ENCODE peak calls at places on chromosome 16, in ten cellular contexts. L, I, Z, N, Y, W, X, J, T and C are unnamed samples.

GRCh38 chr16:27408012-27408601 is 6.1 kb downstream of the IL21R start:
- DNase-seq in W (no peak), Y (no peak), Z (no peak), L (no peak), I (peak), J (no peak), N (no peak), T (no peak), X (no peak), C (peak)

GRCh38 chr16:77782694-77783093 is 5.7 kb upstream of the VAT1L start:
- DNase-seq in W (peak), N (no peak), T (no peak), I (peak), Z (no peak), X (peak), L (peak), J (no peak), Y (no peak), C (no peak)

GRCh38 chr16:81885976-81886586 is 107.0 kb downstream of the PLCG2 start:
- DNase-seq in T (no peak), Z (no peak), X (peak), Y (peak), L (peak), W (peak), I (peak), J (no peak), N (peak), C (peak)

GRCh38 chr16:4891886-4892216 is 44.6 kb downstream of the UBN1 start:
- DNase-seq in Z (no peak), Y (no peak), W (no peak), J (no peak), L (no peak), X (no peak), I (no peak), T (no peak), N (no peak), C (no peak)

GRCh38 chr16:16025214-16025968 is 76.0 kb downstream of the ABCC1 start:
- DNase-seq in Z (peak), W (peak), I (peak), L (peak), Y (no peak), T (no peak), N (no peak), J (no peak), X (peak), C (peak)

GRCh38 chr16:27230562-27230991 is 27.3 kb downstream of the KDM8 start:
- DNase-seq in X (no peak), I (no peak), Y (no peak), Z (no peak), T (no peak), N (peak), J (no peak), W (no peak), L (no peak), C (no peak)

GRCh38 chr16:27107185-27107592 is 40.5 kb downstream of the C16orf82 start:
- DNase-seq in W (no peak), N (peak), Y (no peak), I (no peak), L (peak), X (peak), J (no peak), Z (no peak), T (no peak), C (no peak)

GRCh38 chr16:69114346-69114975 is 9.0 kb downstream of the HAS3 start:
- DNase-seq in J (no peak), W (no peak), X (no peak), T (no peak), N (no peak), L (no peak), Y (no peak), Z (no peak), I (no peak), C (no peak)

GRCh38 chr16:17224859-17225258 is 245.9 kb downstream of the XYLT1 start:
- DNase-seq in I (peak), J (no peak), Z (peak), X (no peak), L (peak), N (peak), T (peak), Y (no peak), W (peak), C (no peak)

GRCh38 chr16:51657844-51658243 is 506.8 kb upstream of the SALL1 start:
- DNase-seq in T (no peak), Z (no peak), I (no peak), Y (no peak), J (no peak), L (no peak), N (no peak), X (no peak), W (no peak), C (no peak)

GRCh38 chr16:61829631-61830030 is 206.6 kb downstream of the CDH8 start:
- DNase-seq in N (no peak), W (no peak), L (no peak), Z (no peak), I (no peak), T (no peak), Y (no peak), J (no peak), X (no peak), C (no peak)

GRCh38 chr16:11010576-11011221 is 66.3 kb downstream of the CLEC16A start:
- DNase-seq in J (no peak), W (peak), L (peak), N (no peak), X (peak), T (peak), Z (no peak), I (no peak), Y (no peak), C (no peak)

GRCh38 chr16:81279375-81279774 is 35.4 kb upstream of the GAN start:
- DNase-seq in T (no peak), N (no peak), W (no peak), I (peak), Y (no peak), X (no peak), L (no peak), J (no peak), Z (no peak), C (no peak)

GRCh38 chr16:87152221-87152755 is 164.9 kb downstream of the C16orf95 start:
- DNase-seq in W (no peak), X (no peak), L (no peak), N (no peak), J (no peak), I (no peak), Z (no peak), Y (no peak), T (no peak), C (no peak)

GRCh38 chr16:71542377-71542776 is 16.2 kb downstream of the CHST4 start:
- DNase-seq in N (peak), I (peak), X (peak), T (peak), J (peak), L (peak), Z (no peak), Y (peak), W (peak), C (peak)

GRCh38 chr16:86319871-86320270 is 190.5 kb upstream of the FOXF1 start:
- DNase-seq in X (no peak), N (no peak), J (no peak), W (no peak), L (peak), I (peak), Z (no peak), Y (no peak), T (no peak), C (no peak)

GRCh38 chr16:24855678-24856077 is 9.9 kb downstream of the SLC5A11 start:
- DNase-seq in J (no peak), Z (no peak), W (peak), I (no peak), T (no peak), X (no peak), Y (no peak), L (peak), N (no peak), C (no peak)

GRCh38 chr16:60413969-60414368 is 1622.3 kb downstream of the CDH8 start:
- DNase-seq in L (no peak), Z (no peak), X (no peak), N (no peak), I (no peak), T (no peak), J (no peak), Y (no peak), W (no peak), C (no peak)

GRCh38 chr16:86665319-86665675 is 86.9 kb downstream of the FOXL1 start:
- DNase-seq in X (no peak), N (no peak), Y (no peak), W (peak), I (peak), L (peak), Z (no peak), T (no peak), J (no peak), C (no peak)

GRCh38 chr16:28580726-28581315 is 16.0 kb downstream of the SULT1A2 start:
- DNase-seq in I (no peak), N (no peak), Y (no peak), Z (no peak), L (no peak), W (no peak), J (no peak), X (no peak), T (no peak), C (no peak)

GRCh38 chr16:17519556-17519955 is 48.8 kb upstream of the XYLT1 start:
- DNase-seq in W (no peak), I (no peak), X (no peak), L (peak), Z (no peak), T (no peak), Y (no peak), N (no peak), J (no peak), C (no peak)

GRCh38 chr16:25390761-25391160 is 133.1 kb upstream of the ZKSCAN2 start:
- DNase-seq in I (no peak), L (no peak), X (no peak), J (no peak), Y (no peak), W (no peak), N (no peak), Z (no peak), T (no peak), C (no peak)

GRCh38 chr16:8417145-8417544 is 173.2 kb downstream of the TMEM114 start:
- DNase-seq in Z (no peak), W (no peak), I (no peak), N (no peak), X (no peak), T (no peak), L (no peak), Y (no peak), J (no peak), C (no peak)

GRCh38 chr16:83013071-83013470 is 386.3 kb downstream of the CDH13 start:
- DNase-seq in L (peak), N (no peak), T (no peak), Y (no peak), W (no peak), Z (no peak), I (no peak), X (no peak), J (no peak), C (no peak)

GRCh38 chr16:4882633-4883285 is 35.5 kb downstream of the UBN1 start:
- DNase-seq in J (no peak), Y (no peak), N (no peak), X (peak), T (no peak), L (peak), W (peak), Z (no peak), I (no peak), C (no peak)

GRCh38 chr16:87948119-87948545 is 3.1 kb upstream of the BANP start:
- DNase-seq in Y (no peak), N (peak), X (no peak), W (no peak), L (no peak), I (no peak), Z (no peak), T (no peak), J (no peak), C (no peak)

GRCh38 chr16:54286067-54286329 is 589 bp downstream of the IRX3 start:
- DNase-seq in X (no peak), N (no peak), Z (no peak), L (no peak), Y (no peak), J (peak), T (no peak), I (no peak), W (no peak), C (no peak)

GRCh38 chr16:49431040-49431439 is 57.4 kb downstream of the C16orf78 start:
- DNase-seq in J (no peak), L (no peak), Z (no peak), Y (no peak), N (no peak), T (no peak), W (no peak), I (no peak), X (no peak), C (no peak)

GRCh38 chr16:54446639-54447038 is 160.1 kb upstream of the IRX3 start:
- DNase-seq in Y (no peak), T (peak), W (peak), X (no peak), N (no peak), I (peak), J (no peak), L (peak), Z (peak), C (no peak)

GRCh38 chr16:50196736-50197135 is 43.6 kb downstream of the TENT4B start:
- DNase-seq in X (no peak), W (no peak), N (no peak), Z (no peak), I (no peak), L (peak), J (no peak), T (no peak), Y (no peak), C (no peak)

GRCh38 chr16:27251561-27252205 is 16.9 kb downstream of the NSMCE1 start:
- DNase-seq in L (no peak), Y (peak), T (no peak), J (no peak), N (no peak), W (no peak), X (no peak), I (no peak), Z (no peak), C (no peak)

GRCh38 chr16:75552951-75553350 is 3.1 kb downstream of the TMEM231 start:
- DNase-seq in Y (no peak), W (no peak), J (no peak), Z (no peak), I (peak), X (no peak), L (no peak), N (no peak), T (no peak), C (no peak)

DNA sequence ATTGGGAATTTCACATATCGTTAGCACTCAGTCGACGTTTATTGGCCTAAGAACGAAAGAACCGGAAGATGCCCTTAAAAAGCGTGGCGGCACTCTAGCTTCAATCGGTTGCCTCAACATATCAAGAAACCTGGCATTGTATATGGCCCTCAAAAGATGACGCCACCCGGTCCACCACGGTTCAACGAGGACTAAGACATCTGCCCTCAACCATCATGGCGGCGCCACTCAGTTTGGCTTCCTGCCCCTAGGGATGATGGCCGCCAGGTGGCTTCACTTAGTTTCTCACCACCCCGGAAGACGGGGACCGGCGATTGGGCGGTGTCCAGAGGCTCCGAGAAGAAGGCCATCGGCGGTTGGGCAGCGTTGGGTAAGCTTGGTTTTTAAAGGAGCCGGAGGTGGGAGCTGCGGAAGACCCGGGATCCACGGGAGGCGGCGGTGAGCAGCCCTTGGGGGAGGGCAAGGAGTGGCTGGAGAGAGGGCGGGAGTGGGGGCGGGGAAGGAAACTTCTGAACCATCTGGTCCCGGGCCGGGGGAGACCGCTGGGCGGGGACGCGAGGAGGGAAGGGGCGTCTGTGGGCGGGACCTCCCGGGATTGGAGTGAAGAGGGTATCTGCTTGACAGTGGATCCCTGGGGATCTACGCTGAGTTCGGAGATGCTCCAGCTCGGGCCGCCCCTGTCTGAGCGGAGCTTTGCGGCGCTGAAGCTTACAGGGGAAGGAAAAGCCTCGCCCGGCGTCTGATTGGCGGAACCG is at the start of gene PRR14:
- DNase-seq in Y (peak), N (peak), L (peak), X (peak), W (peak), I (peak), Z (peak), T (peak), J (peak), C (peak)
- TF ChIP-seq CTCF in Y (no peak), N (peak), L (peak), X (peak), W (no peak), I (peak), Z (peak), T (peak), J (peak), C (no peak)

GRCh38 chr16:57479043-57479421 is 7.3 kb downstream of the DOK4 start:
- DNase-seq in W (no peak), N (no peak), I (no peak), Y (no peak), L (no peak), J (no peak), Z (no peak), T (no peak), X (no peak), C (no peak)
- TF ChIP-seq CTCF in W (no peak), N (no peak), I (no peak), Y (no peak), L (no peak), J (no peak), Z (no peak), T (no peak), X (no peak), C (no peak)

GRCh38 chr16:1001096-1001495 is 19.5 kb downstream of the SOX8 start:
- DNase-seq in X (no peak), Y (no peak), J (no peak), Z (no peak), I (no peak), T (no peak), L (no peak), N (no peak), W (no peak), C (no peak)
- TF ChIP-seq CTCF in X (no peak), Y (no peak), J (no peak), Z (no peak), I (no peak), T (no peak), L (no peak), N (no peak), W (no peak), C (no peak)

DNA sequence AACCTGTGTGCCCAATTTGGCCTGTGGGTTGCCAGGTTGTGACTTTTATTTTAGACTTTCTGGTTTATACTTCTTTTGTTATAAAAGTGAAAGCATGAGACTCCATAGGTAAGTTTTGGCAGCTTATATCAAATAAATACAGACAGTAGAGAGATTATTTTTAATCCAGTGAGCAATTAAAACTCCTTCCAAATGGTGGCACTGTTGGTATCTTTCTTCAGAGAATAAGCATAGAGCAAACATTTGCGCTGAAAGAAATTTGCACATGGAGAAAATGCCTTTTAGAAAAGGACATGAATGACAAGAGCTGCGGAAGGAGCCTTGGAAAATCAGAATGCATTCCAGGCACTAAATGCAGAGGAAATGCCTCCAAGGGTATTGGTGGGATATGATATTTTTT is 46.1 kb upstream of the DNAJA2 start:
- DNase-seq in T (no peak), J (no peak), Y (no peak), I (no peak), L (peak), N (no peak), X (no peak), Z (no peak), W (peak), C (no peak)
- TF ChIP-seq CTCF in T (no peak), J (no peak), Y (no peak), I (peak), L (peak), N (no peak), X (peak), Z (peak), W (no peak), C (no peak)

GRCh38 chr16:65068151-65068740 is 53.6 kb downstream of the CDH11 start:
- DNase-seq in T (no peak), J (no peak), X (no peak), I (peak), N (no peak), W (peak), Y (no peak), L (peak), Z (peak), C (no peak)
- TF ChIP-seq CTCF in T (no peak), J (no peak), X (no peak), I (no peak), N (no peak), W (no peak), Y (peak), L (no peak), Z (no peak), C (no peak)